ENCODE peak calls at places on chromosomes 1 and 21, in nine cellular contexts. D is left ventricle myocardium inferior, O is stomach, H is AG04450, L is GM12878, P is cardiac fibroblast, X is HFF-Myc, J is astrocyte of the cerebellum, K is WERI-Rb-1. N is an unnamed sample.

GRCh38 chr21:29293495-29293894 is 5.2 kb upstream of the BACH1 start:
- DNase-seq in D (no peak), O (no peak), H (no peak), L (peak), P (no peak), X (no peak), J (no peak), K (no peak), N (no peak)

GRCh38 chr1:20682571-20683236 is 21.5 kb upstream of the DDOST start:
- DNase-seq in D (peak), O (no peak), H (no peak), L (no peak), P (no peak), X (no peak), J (no peak), K (no peak), N (no peak)

GRCh38 chr1:157098519-157098918 is 1.1 kb downstream of the ETV3L start:
- DNase-seq in D (no peak), O (no peak), H (no peak), L (no peak), P (no peak), X (no peak), J (no peak), K (no peak), N (no peak)

GRCh38 chr1:65310078-65310587 is 790 bp downstream of the DNAJC6 start:
- DNase-seq in D (peak), O (no peak), H (no peak), L (no peak), P (no peak), X (no peak), J (no peak), K (peak), N (no peak)

GRCh38 chr1:53197301-53198205 is 929 bp downstream of the CPT2 start:
- DNase-seq in D (no peak), O (no peak), H (no peak), L (no peak), P (no peak), X (no peak), J (no peak), K (no peak), N (no peak)

GRCh38 chr1:54069792-54070548 is 16.6 kb downstream of the TCEANC2 start:
- DNase-seq in D (no peak), O (no peak), H (no peak), L (no peak), P (peak), X (peak), J (peak), K (peak), N (no peak)

GRCh38 chr1:210669951-210670350 is 341.2 kb downstream of the HHAT start:
- DNase-seq in D (no peak), O (no peak), H (no peak), L (no peak), P (no peak), X (no peak), J (no peak), K (no peak), N (no peak)

GRCh38 chr21:38815060-38815405 is 9.3 kb downstream of the ETS2 start:
- DNase-seq in D (no peak), O (no peak), H (no peak), L (no peak), P (peak), X (no peak), J (no peak), K (no peak), N (no peak)

GRCh38 chr1:147273409-147274307 is 31.2 kb downstream of the CHD1L start:
- DNase-seq in D (no peak), O (no peak), H (peak), L (peak), P (peak), X (peak), J (peak), K (peak), N (peak)

GRCh38 chr1:203453016-203453415 is 22.6 kb upstream of the PRELP start:
- DNase-seq in D (no peak), O (no peak), H (no peak), L (no peak), P (no peak), X (no peak), J (no peak), K (no peak), N (no peak)

GRCh38 chr1:231630558-231631205 is 4.1 kb downstream of the DISC1 start:
- DNase-seq in D (no peak), O (no peak), H (peak), L (no peak), P (peak), X (no peak), J (no peak), K (no peak), N (no peak)

GRCh38 chr1:230306158-230306557 is 120.0 kb downstream of the PGBD5 start:
- DNase-seq in D (no peak), O (no peak), H (no peak), L (no peak), P (no peak), X (no peak), J (no peak), K (no peak), N (no peak)

GRCh38 chr1:56413671-56414199 is 165.6 kb downstream of the PLPP3 start:
- DNase-seq in D (no peak), O (no peak), H (no peak), L (no peak), P (no peak), X (no peak), J (no peak), K (no peak), N (no peak)

GRCh38 chr1:112957133-112957812 is 1.3 kb upstream of the SLC16A1 start:
- DNase-seq in D (no peak), O (no peak), H (peak), L (peak), P (peak), X (peak), J (peak), K (peak), N (peak)

GRCh38 chr1:183101081-183101480 is 77.9 kb downstream of the LAMC1 start:
- DNase-seq in D (no peak), O (no peak), H (no peak), L (no peak), P (no peak), X (no peak), J (no peak), K (no peak), N (no peak)

GRCh38 chr1:216929870-216930582 is 206.8 kb upstream of the ESRRG start:
- DNase-seq in D (no peak), O (no peak), H (no peak), L (no peak), P (peak), X (no peak), J (peak), K (no peak), N (no peak)

GRCh38 chr1:182962554-182963115 is 9.7 kb upstream of the SHCBP1L start:
- DNase-seq in D (peak), O (peak), H (peak), L (peak), P (peak), X (peak), J (peak), K (peak), N (peak)

GRCh38 chr1:151547119-151547899 is 7.2 kb downstream of the TUFT1 start:
- DNase-seq in D (peak), O (peak), H (peak), L (no peak), P (peak), X (peak), J (peak), K (no peak), N (peak)

GRCh38 chr1:39951951-39952350 is 3.0 kb upstream of the MFSD2A start:
- DNase-seq in D (no peak), O (no peak), H (no peak), L (no peak), P (no peak), X (no peak), J (no peak), K (no peak), N (no peak)

GRCh38 chr1:117312453-117313138 is 54.7 kb upstream of the MAN1A2 start:
- DNase-seq in D (no peak), O (no peak), H (peak), L (no peak), P (peak), X (no peak), J (no peak), K (no peak), N (no peak)

GRCh38 chr1:26409191-26409751 is 1.3 kb upstream of the LIN28A start:
- DNase-seq in D (no peak), O (no peak), H (no peak), L (no peak), P (no peak), X (no peak), J (no peak), K (peak), N (no peak)

GRCh38 chr1:43763497-43763973 is 56.2 kb downstream of the ST3GAL3 start:
- DNase-seq in D (peak), O (peak), H (peak), L (peak), P (peak), X (peak), J (peak), K (peak), N (peak)

GRCh38 chr21:34846601-34847112 is 177.9 kb downstream of the CLIC6 start:
- DNase-seq in D (no peak), O (no peak), H (peak), L (no peak), P (peak), X (peak), J (peak), K (no peak), N (peak)

GRCh38 chr1:9078035-9078948 is 8.9 kb upstream of the SLC2A5 start:
- DNase-seq in D (no peak), O (no peak), H (no peak), L (peak), P (peak), X (peak), J (peak), K (no peak), N (peak)

GRCh38 chr21:28731700-28732321 is 260.9 kb downstream of the LTN1 start:
- DNase-seq in D (peak), O (no peak), H (no peak), L (no peak), P (no peak), X (no peak), J (no peak), K (no peak), N (no peak)

GRCh38 chr1:208042041-208042615 is 131.2 kb upstream of the CD34 start:
- DNase-seq in D (no peak), O (no peak), H (no peak), L (no peak), P (no peak), X (no peak), J (no peak), K (no peak), N (no peak)

DNA sequence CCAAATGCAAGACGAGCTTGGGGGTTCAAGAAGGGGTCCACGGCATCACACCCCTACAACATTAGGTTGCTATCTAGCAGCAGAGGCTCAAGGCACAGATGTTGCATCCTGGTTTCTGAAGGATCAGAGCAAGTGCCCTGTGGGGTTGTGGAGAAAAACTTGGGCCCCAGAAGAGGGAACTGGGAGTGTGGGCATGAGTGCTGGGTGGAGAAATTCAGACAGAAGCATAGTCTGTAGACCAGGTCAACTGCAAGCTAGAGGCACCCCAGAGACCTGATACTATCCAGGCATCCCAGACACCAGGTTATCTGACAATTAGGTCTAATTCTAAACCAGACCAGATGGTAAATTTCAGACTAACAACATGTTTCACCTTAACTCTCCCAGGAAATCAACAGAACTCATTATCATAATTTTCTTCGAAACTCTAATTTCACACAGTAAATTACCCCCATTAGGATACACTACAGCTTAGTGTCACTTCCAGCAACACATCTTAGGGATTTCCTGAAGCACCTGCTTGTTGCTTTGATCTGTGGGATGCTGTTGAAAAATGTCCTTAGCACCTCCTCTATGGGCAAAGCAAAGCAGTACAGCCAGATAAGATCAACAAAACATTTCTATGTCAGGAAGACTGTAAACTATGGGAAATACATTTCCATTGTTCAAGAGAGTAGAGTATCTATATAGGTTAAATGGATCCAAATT is 179.3 kb downstream of the VAV3 start:
- DNase-seq in D (no peak), O (no peak), H (no peak), L (no peak), P (no peak), X (no peak), J (no peak), K (no peak), N (no peak)
- TF ChIP-seq CTCF in D (no peak), O (no peak), H (no peak), L (no peak), P (no peak), X (no peak), J (no peak), K (no peak), N (no peak)

GRCh38 chr1:50704126-50704525 is 255.9 kb downstream of the FAF1 start:
- DNase-seq in D (no peak), O (no peak), H (peak), L (no peak), P (peak), X (peak), J (peak), K (peak), N (no peak)

GRCh38 chr1:50705041-50705440 is 255.0 kb downstream of the FAF1 start:
- DNase-seq in D (no peak), O (no peak), H (no peak), L (no peak), P (no peak), X (no peak), J (no peak), K (no peak), N (no peak)

GRCh38 chr1:50703240-50703639 is 256.8 kb downstream of the FAF1 start:
- DNase-seq in D (no peak), O (no peak), H (no peak), L (no peak), P (no peak), X (no peak), J (no peak), K (no peak), N (no peak)

GRCh38 chr1:50707824-50708223 is 252.2 kb downstream of the FAF1 start:
- DNase-seq in D (no peak), O (no peak), H (no peak), L (no peak), P (no peak), X (no peak), J (no peak), K (no peak), N (no peak)

GRCh38 chr1:50705699-50706098 is 254.4 kb downstream of the FAF1 start:
- DNase-seq in D (no peak), O (no peak), H (no peak), L (no peak), P (no peak), X (no peak), J (no peak), K (no peak), N (no peak)
- H3K4me3 ChIP-seq in D (no peak), O (no peak), H (no peak), L (no peak), P (no peak), X (no peak), J (no peak), K (no peak), N (no peak)

GRCh38 chr21:25561668-25562641 is 45.3 kb downstream of the MRPL39 start:
- DNase-seq in D (peak), O (peak), H (peak), L (peak), P (peak), X (peak), J (peak), K (no peak), N (peak)
- TF ChIP-seq CTCF in D (peak), O (no peak), H (peak), L (no peak), P (peak), X (peak), J (peak), K (no peak), N (peak)

DNA sequence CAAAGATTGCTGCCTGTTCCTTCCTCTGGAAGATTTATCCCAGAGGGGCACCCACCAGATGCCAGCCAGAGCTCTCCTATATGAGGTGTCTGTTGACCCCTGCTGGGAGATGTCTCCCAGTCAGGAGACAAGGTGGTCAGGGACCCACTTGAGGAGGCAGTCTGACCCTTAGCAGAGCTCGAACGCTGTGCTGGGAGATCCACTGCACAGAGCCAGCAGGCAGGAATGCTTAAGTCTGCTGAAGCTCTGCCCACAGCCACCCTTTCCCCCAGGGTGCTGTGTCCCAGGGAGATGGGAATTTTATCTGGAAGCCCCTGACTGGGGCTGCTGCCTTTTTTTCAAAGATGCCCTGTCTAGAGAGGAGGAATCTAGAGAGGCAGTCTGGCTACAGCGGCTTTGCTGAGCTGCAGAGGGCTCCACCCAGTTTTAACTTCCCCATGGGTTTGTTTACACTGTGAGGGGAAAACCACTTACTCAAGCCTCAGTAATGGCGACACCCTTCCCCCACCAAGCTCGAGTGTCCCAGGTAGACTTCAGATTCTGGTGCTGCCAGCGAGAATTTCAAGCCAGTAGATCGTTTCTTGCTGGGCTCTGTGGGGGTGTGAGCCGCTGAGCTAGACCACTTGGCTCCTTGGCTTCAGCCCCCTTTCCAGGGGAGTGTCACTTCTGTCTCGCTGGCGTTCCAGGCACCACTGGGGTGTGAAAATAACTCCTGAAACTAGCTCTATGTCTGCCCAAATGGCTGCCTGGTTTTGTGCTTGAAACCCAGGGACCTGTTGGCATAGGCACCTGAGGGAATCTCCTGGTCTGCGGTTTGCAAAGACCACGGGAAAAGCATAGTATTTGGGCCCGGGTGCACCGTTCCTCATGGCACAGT is 51.1 kb upstream of the PDC start:
- DNase-seq in D (no peak), O (no peak), H (no peak), L (no peak), P (peak), X (no peak), J (no peak), K (no peak), N (no peak)
- H3K4me3 ChIP-seq in D (no peak), O (no peak), H (no peak), L (no peak), P (no peak), X (no peak), J (no peak), K (no peak), N (no peak)

GRCh38 chr1:247085310-247085709 is 6.7 kb upstream of the ZNF670 start:
- DNase-seq in D (no peak), O (no peak), H (no peak), L (no peak), P (no peak), X (no peak), J (no peak), K (no peak), N (no peak)
- TF ChIP-seq CTCF in D (no peak), O (no peak), H (no peak), L (no peak), P (no peak), X (no peak), J (no peak), K (no peak), N (no peak)

GRCh38 chr21:30842990-30843389 is 13.4 kb upstream of the KRTAP7-1 start:
- DNase-seq in D (no peak), O (no peak), H (no peak), L (no peak), P (no peak), X (no peak), J (no peak), K (no peak), N (no peak)
- H3K4me3 ChIP-seq in D (no peak), O (no peak), H (no peak), L (no peak), P (no peak), X (no peak), J (no peak), K (no peak), N (no peak)

GRCh38 chr21:18053151-18053550 is 191.5 kb upstream of the CHODL start:
- DNase-seq in D (no peak), O (no peak), H (no peak), L (no peak), P (no peak), X (no peak), J (no peak), K (no peak), N (no peak)

GRCh38 chr21:18060402-18060801 is 184.2 kb upstream of the CHODL start:
- DNase-seq in D (no peak), O (no peak), H (no peak), L (no peak), P (no peak), X (no peak), J (no peak), K (no peak), N (no peak)

DNA sequence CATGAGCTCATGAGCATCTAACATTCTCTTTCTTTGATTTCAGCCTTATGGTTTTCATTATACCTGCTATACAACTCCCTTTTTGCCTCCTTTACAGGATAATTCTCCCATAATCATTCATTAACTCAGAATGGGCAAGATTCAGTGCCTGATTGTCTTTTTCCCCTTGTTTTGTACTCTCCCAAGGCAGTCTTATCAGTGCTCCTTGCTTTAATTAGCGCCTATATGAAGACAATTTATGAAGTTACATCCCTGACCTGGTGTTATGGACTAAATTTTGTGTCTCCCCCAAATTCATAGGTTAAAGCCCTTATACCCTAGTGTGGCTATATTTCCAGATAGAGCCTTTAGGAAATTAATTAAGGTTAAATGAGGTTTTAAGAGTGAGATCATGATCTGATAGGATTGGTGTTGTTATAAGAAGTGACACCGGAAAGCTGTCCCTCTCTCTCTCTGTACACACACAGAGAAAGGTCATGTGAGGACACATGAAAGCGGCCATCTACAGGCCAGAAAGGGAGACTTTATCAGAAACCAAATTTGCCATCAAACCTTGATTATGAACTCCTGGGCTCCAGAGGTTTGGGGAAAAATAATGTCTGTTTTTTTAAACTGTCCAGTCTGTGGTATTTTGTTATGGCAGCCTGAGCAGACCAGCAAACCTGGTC is 185.8 kb upstream of the CHODL start:
- DNase-seq in D (no peak), O (no peak), H (no peak), L (no peak), P (no peak), X (no peak), J (no peak), K (peak), N (no peak)
- TF ChIP-seq CTCF in D (no peak), O (no peak), H (no peak), L (no peak), P (no peak), X (no peak), J (no peak), K (no peak), N (no peak)

N was measured in retinal pigment epithelial cell.